ENCODE peak calls at places on chromosomes 4 and X, in four cellular contexts. One of them, this sample, is unnamed.

GRCh38 chr4:6201580-6202091 is 1.3 kb upstream of the JAKMIP1 start:
- DNase-seq in GM23338: no peak
- DNase-seq in stimulated activated CD8-positive, alpha-beta memory T cell treated with anti-CD3 and anti-CD28 coated beads, Interleukin-4, amount 100 ng/mL, for 24 hours: no peak
- DNase-seq in activated T-helper 1 cell treated with Interleukin-2 at 50 U/mL for 16 hours: no peak
- DNase-seq in this sample: no peak

GRCh38 chr4:54036184-54036583 is 28.2 kb downstream of the CHIC2 start:
- DNase-seq in GM23338: no peak
- DNase-seq in stimulated activated CD8-positive, alpha-beta memory T cell treated with anti-CD3 and anti-CD28 coated beads, Interleukin-4, amount 100 ng/mL, for 24 hours: no peak
- DNase-seq in activated T-helper 1 cell treated with Interleukin-2 at 50 U/mL for 16 hours: no peak
- DNase-seq in this sample: no peak

GRCh38 chrX:49184294-49185061 is 1.7 kb downstream of the PRICKLE3 start:
- DNase-seq in GM23338: peak
- DNase-seq in stimulated activated CD8-positive, alpha-beta memory T cell treated with anti-CD3 and anti-CD28 coated beads, Interleukin-4, amount 100 ng/mL, for 24 hours: no peak
- DNase-seq in activated T-helper 1 cell treated with Interleukin-2 at 50 U/mL for 16 hours: no peak
- DNase-seq in this sample: peak

GRCh38 chr4:6250235-6250983 is 19.2 kb upstream of the WFS1 start:
- DNase-seq in GM23338: peak
- DNase-seq in stimulated activated CD8-positive, alpha-beta memory T cell treated with anti-CD3 and anti-CD28 coated beads, Interleukin-4, amount 100 ng/mL, for 24 hours: no peak
- DNase-seq in activated T-helper 1 cell treated with Interleukin-2 at 50 U/mL for 16 hours: no peak
- DNase-seq in this sample: no peak

GRCh38 chr4:147596976-147597375 is 20.2 kb upstream of the TMEM184C start:
- DNase-seq in GM23338: no peak
- DNase-seq in stimulated activated CD8-positive, alpha-beta memory T cell treated with anti-CD3 and anti-CD28 coated beads, Interleukin-4, amount 100 ng/mL, for 24 hours: no peak
- DNase-seq in activated T-helper 1 cell treated with Interleukin-2 at 50 U/mL for 16 hours: no peak
- DNase-seq in this sample: no peak

GRCh38 chrX:129791336-129791735 is 11.6 kb downstream of the SASH3 start:
- DNase-seq in GM23338: no peak
- DNase-seq in stimulated activated CD8-positive, alpha-beta memory T cell treated with anti-CD3 and anti-CD28 coated beads, Interleukin-4, amount 100 ng/mL, for 24 hours: no peak
- DNase-seq in activated T-helper 1 cell treated with Interleukin-2 at 50 U/mL for 16 hours: no peak
- DNase-seq in this sample: no peak

GRCh38 chr4:108165601-108166000 is 3.1 kb downstream of the LEF1 start:
- DNase-seq in GM23338: no peak
- DNase-seq in stimulated activated CD8-positive, alpha-beta memory T cell treated with anti-CD3 and anti-CD28 coated beads, Interleukin-4, amount 100 ng/mL, for 24 hours: no peak
- DNase-seq in activated T-helper 1 cell treated with Interleukin-2 at 50 U/mL for 16 hours: no peak
- DNase-seq in this sample: no peak

GRCh38 chrX:109299091-109299490 is 182.8 kb downstream of the GUCY2F start:
- DNase-seq in GM23338: no peak
- DNase-seq in stimulated activated CD8-positive, alpha-beta memory T cell treated with anti-CD3 and anti-CD28 coated beads, Interleukin-4, amount 100 ng/mL, for 24 hours: no peak
- DNase-seq in activated T-helper 1 cell treated with Interleukin-2 at 50 U/mL for 16 hours: no peak
- DNase-seq in this sample: no peak

GRCh38 chrX:63809158-63809557 is 24.1 kb upstream of the ARHGEF9 start:
- DNase-seq in GM23338: no peak
- DNase-seq in stimulated activated CD8-positive, alpha-beta memory T cell treated with anti-CD3 and anti-CD28 coated beads, Interleukin-4, amount 100 ng/mL, for 24 hours: no peak
- DNase-seq in activated T-helper 1 cell treated with Interleukin-2 at 50 U/mL for 16 hours: no peak
- DNase-seq in this sample: no peak

GRCh38 chrX:144798972-144799371 is 448.3 kb upstream of the SPANXN1 start:
- DNase-seq in GM23338: no peak
- DNase-seq in stimulated activated CD8-positive, alpha-beta memory T cell treated with anti-CD3 and anti-CD28 coated beads, Interleukin-4, amount 100 ng/mL, for 24 hours: no peak
- DNase-seq in activated T-helper 1 cell treated with Interleukin-2 at 50 U/mL for 16 hours: no peak
- DNase-seq in this sample: no peak

GRCh38 chrX:30312858-30313257 is 3.7 kb upstream of the NR0B1 start:
- DNase-seq in GM23338: no peak
- DNase-seq in stimulated activated CD8-positive, alpha-beta memory T cell treated with anti-CD3 and anti-CD28 coated beads, Interleukin-4, amount 100 ng/mL, for 24 hours: no peak
- DNase-seq in activated T-helper 1 cell treated with Interleukin-2 at 50 U/mL for 16 hours: no peak
- DNase-seq in this sample: no peak

GRCh38 chr4:9765091-9765490 is 16.3 kb upstream of the DRD5 start:
- DNase-seq in GM23338: peak
- DNase-seq in stimulated activated CD8-positive, alpha-beta memory T cell treated with anti-CD3 and anti-CD28 coated beads, Interleukin-4, amount 100 ng/mL, for 24 hours: no peak
- DNase-seq in activated T-helper 1 cell treated with Interleukin-2 at 50 U/mL for 16 hours: no peak
- DNase-seq in this sample: peak

GRCh38 chrX:106948641-106949040 is 28.4 kb downstream of the CLDN2 start:
- DNase-seq in GM23338: no peak
- DNase-seq in stimulated activated CD8-positive, alpha-beta memory T cell treated with anti-CD3 and anti-CD28 coated beads, Interleukin-4, amount 100 ng/mL, for 24 hours: no peak
- DNase-seq in activated T-helper 1 cell treated with Interleukin-2 at 50 U/mL for 16 hours: no peak
- DNase-seq in this sample: no peak

GRCh38 chrX:53263597-53264094 is 17.7 kb downstream of the IQSEC2 start:
- DNase-seq in GM23338: no peak
- DNase-seq in stimulated activated CD8-positive, alpha-beta memory T cell treated with anti-CD3 and anti-CD28 coated beads, Interleukin-4, amount 100 ng/mL, for 24 hours: peak
- DNase-seq in activated T-helper 1 cell treated with Interleukin-2 at 50 U/mL for 16 hours: no peak
- DNase-seq in this sample: no peak

This sample was measured in lower leg skin.